ENCODE peak calls at places on chromosomes 3 and 15, in six cellular contexts. One of them, this sample, is unnamed.

GRCh38 chr15:46652256-46652655 is 1017.4 kb downstream of the SQOR start:
- DNase-seq in BJ: no peak
- DNase-seq in adrenal gland: no peak
- DNase-seq in fibroblast of villous mesenchyme: no peak
- DNase-seq in OCI-LY7: no peak
- DNase-seq in MCF 10A: no peak
- DNase-seq in this sample: no peak

GRCh38 chr15:75776075-75776443 is 63.4 kb upstream of the CSPG4 start:
- DNase-seq in BJ: no peak
- DNase-seq in adrenal gland: no peak
- DNase-seq in fibroblast of villous mesenchyme: peak; percentile 26
- DNase-seq in OCI-LY7: no peak
- DNase-seq in MCF 10A: peak; percentile 5
- DNase-seq in this sample: no peak

GRCh38 chr15:57604502-57604901 is 12.8 kb downstream of the MYZAP start:
- DNase-seq in BJ: no peak
- DNase-seq in adrenal gland: no peak
- DNase-seq in fibroblast of villous mesenchyme: no peak
- DNase-seq in OCI-LY7: no peak
- DNase-seq in MCF 10A: no peak
- DNase-seq in this sample: no peak

GRCh38 chr15:29141908-29142747 is 127.5 kb downstream of the NSMCE3 start:
- DNase-seq in BJ: no peak
- DNase-seq in adrenal gland: no peak
- DNase-seq in fibroblast of villous mesenchyme: no peak
- DNase-seq in OCI-LY7: no peak
- DNase-seq in MCF 10A: no peak
- DNase-seq in this sample: no peak

GRCh38 chr15:64699767-64700388 is 75.5 kb downstream of the RBPMS2 start:
- DNase-seq in BJ: no peak
- DNase-seq in adrenal gland: peak; percentile 37
- DNase-seq in fibroblast of villous mesenchyme: peak; percentile 79
- DNase-seq in OCI-LY7: no peak
- DNase-seq in MCF 10A: peak; percentile 34
- DNase-seq in this sample: peak; percentile 23

GRCh38 chr3:48695113-48695753 is 9.5 kb upstream of the NCKIPSD start:
- DNase-seq in BJ: no peak
- DNase-seq in adrenal gland: peak; percentile 26
- DNase-seq in fibroblast of villous mesenchyme: peak; percentile 82
- DNase-seq in OCI-LY7: no peak
- DNase-seq in MCF 10A: peak; percentile 77
- DNase-seq in this sample: no peak

GRCh38 chr3:4504340-4505261 is 11.5 kb downstream of the ITPR1 start:
- DNase-seq in BJ: no peak
- DNase-seq in adrenal gland: peak; percentile 58
- DNase-seq in fibroblast of villous mesenchyme: peak; percentile 29
- DNase-seq in OCI-LY7: peak; percentile 59
- DNase-seq in MCF 10A: peak; percentile 69
- DNase-seq in this sample: no peak

GRCh38 chr3:120182613-120183524 is 88.6 kb upstream of the GSK3B start:
- DNase-seq in BJ: no peak
- DNase-seq in adrenal gland: peak; percentile 41
- DNase-seq in fibroblast of villous mesenchyme: peak; percentile 67
- DNase-seq in OCI-LY7: peak; percentile 18
- DNase-seq in MCF 10A: peak; percentile 80
- DNase-seq in this sample: no peak

GRCh38 chr15:60508442-60508841 is 29.5 kb upstream of the ICE2 start:
- DNase-seq in BJ: no peak
- DNase-seq in adrenal gland: no peak
- DNase-seq in fibroblast of villous mesenchyme: no peak
- DNase-seq in OCI-LY7: no peak
- DNase-seq in MCF 10A: no peak
- DNase-seq in this sample: no peak

GRCh38 chr15:55033574-55033973 is 163.2 kb downstream of the RSL24D1 start:
- DNase-seq in BJ: no peak
- DNase-seq in adrenal gland: no peak
- DNase-seq in fibroblast of villous mesenchyme: no peak
- DNase-seq in OCI-LY7: no peak
- DNase-seq in MCF 10A: no peak
- DNase-seq in this sample: no peak

GRCh38 chr3:72661115-72661457 is 187.2 kb downstream of the SHQ1 start:
- DNase-seq in BJ: peak; percentile 36
- DNase-seq in adrenal gland: peak; percentile 87
- DNase-seq in fibroblast of villous mesenchyme: peak; percentile 22
- DNase-seq in OCI-LY7: no peak
- DNase-seq in MCF 10A: peak; percentile 98
- DNase-seq in this sample: peak; percentile 81

GRCh38 chr3:131075632-131076328 is 49.1 kb downstream of the NEK11 start:
- DNase-seq in BJ: no peak
- DNase-seq in adrenal gland: no peak
- DNase-seq in fibroblast of villous mesenchyme: no peak
- DNase-seq in OCI-LY7: peak; percentile 5
- DNase-seq in MCF 10A: no peak
- DNase-seq in this sample: no peak

GRCh38 chr15:51348688-51349087 is 7.2 kb downstream of the GLDN start:
- DNase-seq in BJ: no peak
- DNase-seq in adrenal gland: no peak
- DNase-seq in fibroblast of villous mesenchyme: no peak
- DNase-seq in OCI-LY7: no peak
- DNase-seq in MCF 10A: no peak
- DNase-seq in this sample: no peak

GRCh38 chr3:187025254-187025655 is 94.9 kb downstream of the ST6GAL1 start:
- DNase-seq in BJ: no peak
- DNase-seq in adrenal gland: no peak
- DNase-seq in fibroblast of villous mesenchyme: no peak
- DNase-seq in OCI-LY7: peak; percentile 71
- DNase-seq in MCF 10A: no peak
- DNase-seq in this sample: no peak

GRCh38 chr3:12317914-12318313 is 29.0 kb downstream of the PPARG start:
- DNase-seq in BJ: no peak
- DNase-seq in adrenal gland: no peak
- DNase-seq in fibroblast of villous mesenchyme: no peak
- DNase-seq in OCI-LY7: no peak
- DNase-seq in MCF 10A: no peak
- DNase-seq in this sample: no peak

GRCh38 chr3:147139341-147139740 is 267.0 kb downstream of the ZIC4 start:
- DNase-seq in BJ: no peak
- DNase-seq in adrenal gland: no peak
- DNase-seq in fibroblast of villous mesenchyme: no peak
- DNase-seq in OCI-LY7: no peak
- DNase-seq in MCF 10A: no peak
- DNase-seq in this sample: no peak

GRCh38 chr3:195080125-195080524 is 190.8 kb downstream of the XXYLT1 start:
- DNase-seq in BJ: no peak
- DNase-seq in adrenal gland: no peak
- DNase-seq in fibroblast of villous mesenchyme: no peak
- DNase-seq in OCI-LY7: peak; percentile 22
- DNase-seq in MCF 10A: no peak
- DNase-seq in this sample: no peak

GRCh38 chr3:143856252-143856977 is 8.1 kb upstream of the SLC9A9 start:
- DNase-seq in BJ: no peak
- DNase-seq in adrenal gland: no peak
- DNase-seq in fibroblast of villous mesenchyme: no peak
- DNase-seq in OCI-LY7: no peak
- DNase-seq in MCF 10A: no peak
- DNase-seq in this sample: no peak

GRCh38 chr3:25483456-25483855 is 55.4 kb downstream of the RARB start:
- DNase-seq in BJ: no peak
- DNase-seq in adrenal gland: no peak
- DNase-seq in fibroblast of villous mesenchyme: no peak
- DNase-seq in OCI-LY7: no peak
- DNase-seq in MCF 10A: no peak
- DNase-seq in this sample: no peak

GRCh38 chr3:111971533-111971932 is 7.3 kb upstream of the ABHD10 start:
- DNase-seq in BJ: no peak
- DNase-seq in adrenal gland: peak; percentile 10
- DNase-seq in fibroblast of villous mesenchyme: no peak
- DNase-seq in OCI-LY7: no peak
- DNase-seq in MCF 10A: no peak
- DNase-seq in this sample: no peak

GRCh38 chr15:38164507-38164906 is 88.1 kb upstream of the SPRED1 start:
- DNase-seq in BJ: no peak
- DNase-seq in adrenal gland: no peak
- DNase-seq in fibroblast of villous mesenchyme: no peak
- DNase-seq in OCI-LY7: no peak
- DNase-seq in MCF 10A: no peak
- DNase-seq in this sample: no peak

DNA sequence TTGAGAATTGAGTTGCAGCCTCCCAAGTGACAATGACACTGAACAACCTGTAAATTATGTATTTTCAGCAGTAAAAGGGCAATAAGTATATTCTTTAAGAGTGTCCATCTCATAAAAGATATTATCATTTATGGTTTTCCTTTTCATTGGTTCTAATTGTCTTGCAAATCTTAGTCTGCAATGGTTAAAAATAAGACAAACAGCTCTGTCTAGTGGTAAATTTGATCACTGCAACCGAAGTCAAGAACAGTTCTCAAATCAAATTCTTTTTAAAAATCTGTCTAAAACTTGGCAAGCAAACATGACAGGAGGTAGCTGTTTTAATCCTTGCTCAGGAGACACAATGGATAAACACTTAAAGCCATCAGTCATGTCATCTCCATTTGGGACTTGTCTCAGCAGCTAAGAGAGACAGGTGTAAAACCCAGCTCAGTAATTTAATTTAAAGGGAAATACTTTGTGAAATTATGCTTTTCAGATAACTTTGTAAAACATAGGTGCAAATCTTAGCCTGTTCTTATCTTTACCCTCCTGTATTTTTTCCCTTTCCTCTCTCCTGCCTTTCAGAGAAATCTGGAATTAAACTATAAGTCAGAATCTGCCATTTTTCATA is 150.3 kb upstream of the ARHGEF26 start:
- DNase-seq in BJ: no peak
- DNase-seq in adrenal gland: no peak
- DNase-seq in fibroblast of villous mesenchyme: peak; percentile 19
- DNase-seq in OCI-LY7: peak; percentile 4
- DNase-seq in MCF 10A: peak; percentile 30
- DNase-seq in this sample: no peak
- TF ChIP-seq CTCF in BJ: peak; percentile 38
- TF ChIP-seq CTCF in adrenal gland: peak; percentile 13
- TF ChIP-seq CTCF in fibroblast of villous mesenchyme: peak; percentile 49
- TF ChIP-seq CTCF in OCI-LY7: peak; percentile 71
- TF ChIP-seq CTCF in MCF 10A: peak; percentile 33
- TF ChIP-seq CTCF in this sample: peak; percentile 54

GRCh38 chr3:171943262-171944108 is 95.9 kb upstream of the FNDC3B start:
- DNase-seq in BJ: no peak
- DNase-seq in adrenal gland: no peak
- DNase-seq in fibroblast of villous mesenchyme: no peak
- DNase-seq in OCI-LY7: no peak
- DNase-seq in MCF 10A: no peak
- DNase-seq in this sample: no peak
- TF ChIP-seq CTCF in BJ: no peak
- TF ChIP-seq CTCF in adrenal gland: no peak
- TF ChIP-seq CTCF in fibroblast of villous mesenchyme: no peak
- TF ChIP-seq CTCF in OCI-LY7: peak; percentile 23
- TF ChIP-seq CTCF in MCF 10A: no peak
- TF ChIP-seq CTCF in this sample: no peak

DNA sequence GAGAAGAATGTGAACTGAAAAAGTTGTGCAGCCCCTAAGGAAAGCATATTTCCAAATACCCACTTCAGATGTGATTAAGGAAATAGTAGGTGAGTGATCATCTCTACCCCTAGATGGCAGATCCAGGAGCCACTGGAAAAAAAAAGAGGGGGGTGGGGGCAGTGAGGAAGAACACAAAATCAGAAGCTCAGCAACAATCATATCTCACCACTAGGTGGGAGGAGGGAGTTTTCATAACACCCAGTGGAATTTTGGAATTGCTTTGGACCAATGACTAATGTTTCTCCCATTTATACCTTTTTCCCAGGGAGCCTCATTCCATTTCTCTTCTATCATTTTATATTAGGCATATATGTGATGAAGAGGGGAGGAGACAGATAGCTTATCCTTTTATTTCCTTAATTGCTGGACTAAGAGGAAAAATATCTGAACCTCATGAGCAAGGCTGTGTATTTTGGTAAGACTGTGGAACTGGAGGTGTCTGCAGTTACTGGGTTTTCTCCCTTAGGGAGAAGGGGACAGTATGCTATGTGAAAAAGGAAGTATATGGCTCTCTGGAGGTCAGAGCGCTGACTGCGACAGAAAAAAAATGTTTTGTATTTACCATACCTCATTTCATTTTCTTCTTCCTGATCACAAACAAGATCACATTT is 363.4 kb downstream of the GAP43 start:
- DNase-seq in BJ: no peak
- DNase-seq in adrenal gland: no peak
- DNase-seq in fibroblast of villous mesenchyme: no peak
- DNase-seq in OCI-LY7: no peak
- DNase-seq in MCF 10A: peak; percentile 57
- DNase-seq in this sample: no peak
- TF ChIP-seq CTCF in BJ: peak; percentile 42
- TF ChIP-seq CTCF in adrenal gland: no peak
- TF ChIP-seq CTCF in fibroblast of villous mesenchyme: peak; percentile 41
- TF ChIP-seq CTCF in OCI-LY7: peak; percentile 61
- TF ChIP-seq CTCF in MCF 10A: no peak
- TF ChIP-seq CTCF in this sample: peak; percentile 18

GRCh38 chr3:74883690-74884089 is 269.2 kb upstream of the CNTN3 start:
- DNase-seq in BJ: no peak
- DNase-seq in adrenal gland: no peak
- DNase-seq in fibroblast of villous mesenchyme: no peak
- DNase-seq in OCI-LY7: no peak
- DNase-seq in MCF 10A: peak; percentile 26
- DNase-seq in this sample: no peak
- TF ChIP-seq CTCF in BJ: peak; percentile 60
- TF ChIP-seq CTCF in adrenal gland: no peak
- TF ChIP-seq CTCF in fibroblast of villous mesenchyme: peak; percentile 3
- TF ChIP-seq CTCF in OCI-LY7: peak; percentile 45
- TF ChIP-seq CTCF in MCF 10A: peak; percentile 29
- TF ChIP-seq CTCF in this sample: peak; percentile 50

GRCh38 chr3:169619793-169620192 is 43.7 kb downstream of the MECOM start:
- DNase-seq in BJ: no peak
- DNase-seq in adrenal gland: no peak
- DNase-seq in fibroblast of villous mesenchyme: no peak
- DNase-seq in OCI-LY7: no peak
- DNase-seq in MCF 10A: no peak
- DNase-seq in this sample: no peak
- TF ChIP-seq CTCF in BJ: no peak
- TF ChIP-seq CTCF in adrenal gland: no peak
- TF ChIP-seq CTCF in fibroblast of villous mesenchyme: no peak
- TF ChIP-seq CTCF in OCI-LY7: peak; percentile 34
- TF ChIP-seq CTCF in MCF 10A: no peak
- TF ChIP-seq CTCF in this sample: no peak

GRCh38 chr15:25055356-25056068 is 100.7 kb downstream of the SNRPN start:
- DNase-seq in BJ: no peak
- DNase-seq in adrenal gland: no peak
- DNase-seq in fibroblast of villous mesenchyme: no peak
- DNase-seq in OCI-LY7: no peak
- DNase-seq in MCF 10A: no peak
- DNase-seq in this sample: no peak

GRCh38 chr15:25054943-25055342 is 100.2 kb downstream of the SNRPN start:
- DNase-seq in BJ: no peak
- DNase-seq in adrenal gland: no peak
- DNase-seq in fibroblast of villous mesenchyme: no peak
- DNase-seq in OCI-LY7: no peak
- DNase-seq in MCF 10A: no peak
- DNase-seq in this sample: no peak

GRCh38 chr15:25057574-25057973 is 102.8 kb downstream of the SNRPN start:
- DNase-seq in BJ: no peak
- DNase-seq in adrenal gland: no peak
- DNase-seq in fibroblast of villous mesenchyme: no peak
- DNase-seq in OCI-LY7: no peak
- DNase-seq in MCF 10A: no peak
- DNase-seq in this sample: no peak

GRCh38 chr15:25058080-25058785 is 103.4 kb downstream of the SNRPN start:
- DNase-seq in BJ: no peak
- DNase-seq in adrenal gland: no peak
- DNase-seq in fibroblast of villous mesenchyme: no peak
- DNase-seq in OCI-LY7: no peak
- DNase-seq in MCF 10A: no peak
- DNase-seq in this sample: no peak

GRCh38 chr15:25056484-25057429 is 102.0 kb downstream of the SNRPN start:
- DNase-seq in BJ: no peak
- DNase-seq in adrenal gland: no peak
- DNase-seq in fibroblast of villous mesenchyme: no peak
- DNase-seq in OCI-LY7: no peak
- DNase-seq in MCF 10A: no peak
- DNase-seq in this sample: no peak
- TF ChIP-seq CTCF in BJ: no peak
- TF ChIP-seq CTCF in adrenal gland: no peak
- TF ChIP-seq CTCF in fibroblast of villous mesenchyme: no peak
- TF ChIP-seq CTCF in OCI-LY7: peak; percentile 53
- TF ChIP-seq CTCF in MCF 10A: no peak
- TF ChIP-seq CTCF in this sample: no peak